ENCODE peak calls at places on chromosome 10, in four cellular contexts. One of them, this sample, is unnamed.

GRCh38 chr10:62790019-62790555 is 14.4 kb upstream of the ADO start:
- DNase-seq in K562: no peak
- DNase-seq in GM12878: no peak
- DNase-seq in HepG2: no peak
- DNase-seq in this sample: no peak

GRCh38 chr10:71225291-71226058 is 13.1 kb downstream of the UNC5B start:
- DNase-seq in K562: no peak
- DNase-seq in GM12878: no peak
- DNase-seq in HepG2: no peak
- DNase-seq in this sample: no peak

GRCh38 chr10:18400201-18400910 is 251.0 kb downstream of the NSUN6 start:
- DNase-seq in K562: peak
- DNase-seq in GM12878: peak
- DNase-seq in HepG2: peak
- DNase-seq in this sample: peak

GRCh38 chr10:116913681-116914080 is 64.4 kb downstream of the ENO4 start:
- DNase-seq in K562: no peak
- DNase-seq in GM12878: no peak
- DNase-seq in HepG2: no peak
- DNase-seq in this sample: no peak

GRCh38 chr10:23980054-23980453 is 228.9 kb upstream of the KIAA1217 start:
- DNase-seq in K562: no peak
- DNase-seq in GM12878: no peak
- DNase-seq in HepG2: no peak
- DNase-seq in this sample: no peak

GRCh38 chr10:33005322-33006282 is 47.6 kb upstream of the ITGB1 start:
- DNase-seq in K562: peak
- DNase-seq in GM12878: no peak
- DNase-seq in HepG2: peak
- DNase-seq in this sample: peak

GRCh38 chr10:80924063-80924952 is 386.6 kb downstream of the SH2D4B start:
- DNase-seq in K562: peak
- DNase-seq in GM12878: no peak
- DNase-seq in HepG2: peak
- DNase-seq in this sample: peak

GRCh38 chr10:93248583-93249227 is 175.0 kb downstream of the CYP26A1 start:
- DNase-seq in K562: peak
- DNase-seq in GM12878: no peak
- DNase-seq in HepG2: no peak
- DNase-seq in this sample: no peak

GRCh38 chr10:34280599-34281374 is 534.3 kb downstream of the PARD3 start:
- DNase-seq in K562: no peak
- DNase-seq in GM12878: no peak
- DNase-seq in HepG2: peak
- DNase-seq in this sample: peak

GRCh38 chr10:13349776-13350274 is 1.7 kb upstream of the SEPHS1 start:
- DNase-seq in K562: peak
- DNase-seq in GM12878: no peak
- DNase-seq in HepG2: no peak
- DNase-seq in this sample: peak

GRCh38 chr10:22631646-22632278 is 82.6 kb downstream of the PIP4K2A start:
- DNase-seq in K562: peak
- DNase-seq in GM12878: no peak
- DNase-seq in HepG2: peak
- DNase-seq in this sample: peak

GRCh38 chr10:109475704-109476103 is 447.6 kb downstream of the XPNPEP1 start:
- DNase-seq in K562: no peak
- DNase-seq in GM12878: no peak
- DNase-seq in HepG2: no peak
- DNase-seq in this sample: no peak

GRCh38 chr10:132193907-132194552 is 7.3 kb downstream of the DPYSL4 start:
- DNase-seq in K562: peak
- DNase-seq in GM12878: no peak
- DNase-seq in HepG2: peak
- DNase-seq in this sample: no peak

GRCh38 chr10:14093735-14094484 is 236.8 kb downstream of the FRMD4A start:
- DNase-seq in K562: no peak
- DNase-seq in GM12878: no peak
- DNase-seq in HepG2: no peak
- DNase-seq in this sample: peak

GRCh38 chr10:10138685-10139084 is 879.0 kb upstream of the CELF2 start:
- DNase-seq in K562: no peak
- DNase-seq in GM12878: no peak
- DNase-seq in HepG2: no peak
- DNase-seq in this sample: no peak

GRCh38 chr10:68208424-68209042 is 23.4 kb downstream of the ATOH7 start:
- DNase-seq in K562: no peak
- DNase-seq in GM12878: peak
- DNase-seq in HepG2: peak
- DNase-seq in this sample: peak

GRCh38 chr10:92126100-92126650 is 164.7 kb downstream of the CPEB3 start:
- DNase-seq in K562: no peak
- DNase-seq in GM12878: no peak
- DNase-seq in HepG2: no peak
- DNase-seq in this sample: peak

GRCh38 chr10:1573334-1573969 is 163.9 kb downstream of the ADARB2 start:
- DNase-seq in K562: no peak
- DNase-seq in GM12878: no peak
- DNase-seq in HepG2: no peak
- DNase-seq in this sample: no peak

GRCh38 chr10:78448994-78449418 is 415.3 kb downstream of the RPS24 start:
- DNase-seq in K562: peak
- DNase-seq in GM12878: no peak
- DNase-seq in HepG2: no peak
- DNase-seq in this sample: no peak

GRCh38 chr10:13994932-13995331 is 335.8 kb downstream of the FRMD4A start:
- DNase-seq in K562: no peak
- DNase-seq in GM12878: no peak
- DNase-seq in HepG2: no peak
- DNase-seq in this sample: no peak

GRCh38 chr10:63554666-63555065 is 33.5 kb downstream of the REEP3 start:
- DNase-seq in K562: no peak
- DNase-seq in GM12878: peak
- DNase-seq in HepG2: no peak
- DNase-seq in this sample: peak

GRCh38 chr10:32093650-32094049 is 37.4 kb upstream of the KIF5B start:
- DNase-seq in K562: no peak
- DNase-seq in GM12878: no peak
- DNase-seq in HepG2: no peak
- DNase-seq in this sample: no peak

GRCh38 chr10:61280303-61280702 is 172.9 kb downstream of the TMEM26 start:
- DNase-seq in K562: no peak
- DNase-seq in GM12878: no peak
- DNase-seq in HepG2: no peak
- DNase-seq in this sample: peak

GRCh38 chr10:119686465-119687191 is 35.4 kb downstream of the BAG3 start:
- DNase-seq in K562: peak
- DNase-seq in GM12878: no peak
- DNase-seq in HepG2: peak
- DNase-seq in this sample: peak

GRCh38 chr10:35126062-35126529 is 550 bp upstream of the CREM start:
- DNase-seq in K562: no peak
- DNase-seq in GM12878: no peak
- DNase-seq in HepG2: no peak
- DNase-seq in this sample: peak

GRCh38 chr10:126375299-126375698 is 13.0 kb downstream of the ADAM12 start:
- DNase-seq in K562: no peak
- DNase-seq in GM12878: no peak
- DNase-seq in HepG2: no peak
- DNase-seq in this sample: no peak

GRCh38 chr10:126375926-126376554 is 12.2 kb downstream of the ADAM12 start:
- DNase-seq in K562: no peak
- DNase-seq in GM12878: no peak
- DNase-seq in HepG2: no peak
- DNase-seq in this sample: peak

GRCh38 chr10:126373982-126374381 is 14.3 kb downstream of the ADAM12 start:
- DNase-seq in K562: no peak
- DNase-seq in GM12878: no peak
- DNase-seq in HepG2: no peak
- DNase-seq in this sample: peak

GRCh38 chr10:126374435-126374834 is 13.8 kb downstream of the ADAM12 start:
- DNase-seq in K562: no peak
- DNase-seq in GM12878: no peak
- DNase-seq in HepG2: no peak
- DNase-seq in this sample: no peak

GRCh38 chr10:126376956-126377355 is 11.3 kb downstream of the ADAM12 start:
- DNase-seq in K562: no peak
- DNase-seq in GM12878: no peak
- DNase-seq in HepG2: no peak
- DNase-seq in this sample: peak
- TF ChIP-seq MXI1 in K562: no peak
- TF ChIP-seq MXI1 in GM12878: no peak
- TF ChIP-seq MXI1 in HepG2: no peak
- TF ChIP-seq MXI1 in this sample: no peak

DNA sequence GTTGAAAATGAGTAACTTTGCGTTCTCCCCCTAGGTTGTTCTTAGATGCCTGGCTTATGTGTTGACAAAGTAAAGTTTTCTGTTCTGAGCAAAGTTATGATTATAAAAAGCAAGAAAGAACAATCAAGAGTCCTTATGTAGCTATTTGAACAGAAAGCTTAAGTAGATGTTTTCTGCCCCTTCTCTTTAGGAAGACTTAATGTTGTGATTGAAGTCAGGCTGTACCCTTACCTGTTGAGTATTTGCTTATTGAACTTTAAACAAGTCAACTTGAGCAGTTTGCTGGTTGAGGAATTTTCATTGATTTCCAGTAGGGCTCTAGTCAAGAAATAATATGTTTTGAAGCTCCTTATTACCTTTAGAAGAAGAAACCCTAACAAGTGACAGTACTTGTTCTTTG is 33.9 kb upstream of the VDAC2 start:
- DNase-seq in K562: no peak
- DNase-seq in GM12878: no peak
- DNase-seq in HepG2: no peak
- DNase-seq in this sample: no peak
- TF ChIP-seq BHLHE40 in K562: no peak
- TF ChIP-seq BHLHE40 in GM12878: no peak
- TF ChIP-seq BHLHE40 in HepG2: no peak
- TF ChIP-seq BHLHE40 in this sample: no peak

GRCh38 chr10:104639595-104640338 is 1.3 kb upstream of the SORCS3 start:
- DNase-seq in K562: no peak
- DNase-seq in GM12878: no peak
- DNase-seq in HepG2: no peak
- DNase-seq in this sample: no peak
- TF ChIP-seq MXI1 in K562: no peak
- TF ChIP-seq MXI1 in GM12878: no peak
- TF ChIP-seq MXI1 in HepG2: no peak
- TF ChIP-seq MXI1 in this sample: no peak

GRCh38 chr10:114259825-114260224 is 20.8 kb downstream of the VWA2 start:
- DNase-seq in K562: no peak
- DNase-seq in GM12878: no peak
- DNase-seq in HepG2: no peak
- DNase-seq in this sample: peak
- TF ChIP-seq BHLHE40 in K562: no peak
- TF ChIP-seq BHLHE40 in GM12878: no peak
- TF ChIP-seq BHLHE40 in HepG2: no peak
- TF ChIP-seq BHLHE40 in this sample: no peak

GRCh38 chr10:89869757-89870156 is 168.4 kb downstream of the KIF20B start:
- DNase-seq in K562: no peak
- DNase-seq in GM12878: no peak
- DNase-seq in HepG2: no peak
- DNase-seq in this sample: no peak

GRCh38 chr10:89873047-89873446 is 171.7 kb downstream of the KIF20B start:
- DNase-seq in K562: no peak
- DNase-seq in GM12878: no peak
- DNase-seq in HepG2: no peak
- DNase-seq in this sample: no peak

GRCh38 chr10:89869180-89869579 is 167.8 kb downstream of the KIF20B start:
- DNase-seq in K562: no peak
- DNase-seq in GM12878: no peak
- DNase-seq in HepG2: no peak
- DNase-seq in this sample: no peak

GRCh38 chr10:89867964-89868363 is 166.6 kb downstream of the KIF20B start:
- DNase-seq in K562: no peak
- DNase-seq in GM12878: no peak
- DNase-seq in HepG2: no peak
- DNase-seq in this sample: peak
- TF ChIP-seq MXI1 in K562: no peak
- TF ChIP-seq MXI1 in GM12878: no peak
- TF ChIP-seq MXI1 in HepG2: no peak
- TF ChIP-seq MXI1 in this sample: no peak

DNA sequence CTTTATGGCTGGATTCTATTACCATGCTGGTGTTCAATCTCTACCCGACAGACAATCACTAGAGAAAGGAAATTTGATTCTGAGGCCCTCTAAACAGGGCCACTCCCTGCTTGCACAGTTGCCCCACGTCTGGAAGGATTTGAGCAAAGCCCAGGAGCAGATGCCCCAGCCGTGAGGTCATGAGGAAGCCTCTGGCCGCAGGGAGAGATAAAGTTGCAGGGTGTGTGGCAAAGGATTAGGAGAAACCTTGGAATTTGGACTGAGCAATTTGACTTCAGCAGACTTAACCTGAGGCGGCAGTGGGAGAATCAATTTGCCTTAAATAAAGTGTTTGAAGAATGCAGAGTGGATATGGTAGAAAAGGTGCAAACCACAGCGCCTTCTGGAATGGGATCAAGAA is 40.2 kb upstream of the KLF6 start:
- DNase-seq in K562: no peak
- DNase-seq in GM12878: no peak
- DNase-seq in HepG2: peak
- DNase-seq in this sample: peak
- TF ChIP-seq BHLHE40 in K562: peak
- TF ChIP-seq BHLHE40 in GM12878: no peak
- TF ChIP-seq BHLHE40 in HepG2: no peak
- TF ChIP-seq BHLHE40 in this sample: no peak

This sample was measured in IMR-90.